ENCODE peak calls at places on chromosomes 16 and 17, in nine cellular contexts. E is IMR-90; K is cardiac fibroblast; C is Caco-2; B is lower lobe of right lung; P is AG04450; M is type B pancreatic cell; Y is CD8-positive, alpha-beta T cell; N is thoracic aorta. Q is an unnamed sample.

GRCh38 chr17:66945451-66945850 is 19.1 kb upstream of the CACNG4 start:
- DNase-seq in E (no peak), K (peak), C (no peak), B (no peak), P (no peak), M (no peak), Y (no peak), N (no peak), Q (no peak)

GRCh38 chr17:60840456-60840855 is 162.8 kb downstream of the BCAS3 start:
- DNase-seq in E (peak), K (no peak), C (no peak), B (no peak), P (peak), M (no peak), Y (no peak), N (no peak), Q (no peak)

GRCh38 chr16:56682703-56683397 is 580 bp downstream of the MT1X start:
- DNase-seq in E (no peak), K (no peak), C (no peak), B (no peak), P (no peak), M (no peak), Y (no peak), N (no peak), Q (no peak)

GRCh38 chr16:17368951-17369350 is 101.8 kb downstream of the XYLT1 start:
- DNase-seq in E (no peak), K (no peak), C (no peak), B (no peak), P (no peak), M (no peak), Y (no peak), N (no peak), Q (no peak)

GRCh38 chr17:51000835-51001638 is 119.6 kb downstream of the SPAG9 start:
- DNase-seq in E (peak), K (peak), C (no peak), B (no peak), P (peak), M (no peak), Y (no peak), N (no peak), Q (peak)

GRCh38 chr16:86200722-86201121 is 301.8 kb downstream of the IRF8 start:
- DNase-seq in E (peak), K (no peak), C (no peak), B (no peak), P (no peak), M (no peak), Y (no peak), N (no peak), Q (no peak)

GRCh38 chr16:3020604-3021448 is 658 bp downstream of the TNFRSF12A start:
- DNase-seq in E (peak), K (peak), C (peak), B (peak), P (peak), M (no peak), Y (no peak), N (peak), Q (no peak)

GRCh38 chr16:4994719-4995434 is 36.7 kb downstream of the SEC14L5 start:
- DNase-seq in E (no peak), K (no peak), C (no peak), B (no peak), P (no peak), M (no peak), Y (no peak), N (no peak), Q (no peak)

GRCh38 chr16:57299009-57299718 is 14.7 kb upstream of the PLLP start:
- DNase-seq in E (no peak), K (no peak), C (peak), B (peak), P (peak), M (no peak), Y (no peak), N (peak), Q (no peak)

GRCh38 chr17:56481654-56482053 is 111.8 kb upstream of the NOG start:
- DNase-seq in E (peak), K (no peak), C (no peak), B (no peak), P (no peak), M (no peak), Y (no peak), N (no peak), Q (no peak)

GRCh38 chr16:85935391-85935956 is 36.5 kb downstream of the IRF8 start:
- DNase-seq in E (no peak), K (no peak), C (no peak), B (no peak), P (no peak), M (no peak), Y (no peak), N (no peak), Q (no peak)

GRCh38 chr16:81601008-81601428 is 156.4 kb downstream of the CMIP start:
- DNase-seq in E (peak), K (peak), C (no peak), B (no peak), P (no peak), M (no peak), Y (no peak), N (no peak), Q (no peak)

GRCh38 chr17:45098081-45098868 is 34.0 kb downstream of the PLCD3 start:
- DNase-seq in E (no peak), K (no peak), C (no peak), B (no peak), P (no peak), M (no peak), Y (no peak), N (no peak), Q (no peak)

GRCh38 chr17:70560471-70560870 is 391.1 kb downstream of the KCNJ2 start:
- DNase-seq in E (no peak), K (no peak), C (no peak), B (no peak), P (no peak), M (no peak), Y (no peak), N (no peak), Q (no peak)

GRCh38 chr16:79698341-79698753 is 97.8 kb upstream of the MAF start:
- DNase-seq in E (peak), K (peak), C (no peak), B (no peak), P (peak), M (no peak), Y (no peak), N (no peak), Q (no peak)

GRCh38 chr16:58638148-58639036 is 8.8 kb upstream of the CNOT1 start:
- DNase-seq in E (peak), K (peak), C (peak), B (no peak), P (peak), M (no peak), Y (no peak), N (no peak), Q (no peak)

GRCh38 chr17:6413073-6413472 is 21.8 kb downstream of the AIPL1 start:
- DNase-seq in E (peak), K (peak), C (no peak), B (no peak), P (no peak), M (no peak), Y (no peak), N (no peak), Q (peak)

GRCh38 chr17:28379814-28380571 is 8.5 kb downstream of the SARM1 start:
- DNase-seq in E (peak), K (peak), C (peak), B (no peak), P (no peak), M (no peak), Y (no peak), N (no peak), Q (no peak)

GRCh38 chr17:45874148-45874547 is 20.2 kb upstream of the MAPT start:
- DNase-seq in E (no peak), K (no peak), C (no peak), B (no peak), P (no peak), M (no peak), Y (no peak), N (no peak), Q (no peak)

GRCh38 chr17:4583206-4583605 is 1.1 kb upstream of the SMTNL2 start:
- DNase-seq in E (no peak), K (no peak), C (no peak), B (no peak), P (no peak), M (no peak), Y (no peak), N (no peak), Q (no peak)

GRCh38 chr17:4582691-4583090 is 1.6 kb upstream of the SMTNL2 start:
- DNase-seq in E (no peak), K (no peak), C (no peak), B (no peak), P (no peak), M (no peak), Y (no peak), N (no peak), Q (no peak)

GRCh38 chr17:4584835-4585187 is 482 bp downstream of the SMTNL2 start:
- DNase-seq in E (no peak), K (no peak), C (no peak), B (no peak), P (no peak), M (no peak), Y (no peak), N (no peak), Q (no peak)

GRCh38 chr17:4584125-4584834 is at the start of gene SMTNL2:
- DNase-seq in E (no peak), K (no peak), C (peak), B (no peak), P (no peak), M (no peak), Y (no peak), N (no peak), Q (no peak)

GRCh38 chr17:4583796-4584124 is 569 bp upstream of the SMTNL2 start:
- DNase-seq in E (no peak), K (peak), C (peak), B (no peak), P (no peak), M (no peak), Y (no peak), N (no peak), Q (no peak)
- TF ChIP-seq CTCF in E (peak), K (peak), C (peak), B (peak), P (peak), M (peak), Y (no peak), N (peak), Q (no peak)

DNA sequence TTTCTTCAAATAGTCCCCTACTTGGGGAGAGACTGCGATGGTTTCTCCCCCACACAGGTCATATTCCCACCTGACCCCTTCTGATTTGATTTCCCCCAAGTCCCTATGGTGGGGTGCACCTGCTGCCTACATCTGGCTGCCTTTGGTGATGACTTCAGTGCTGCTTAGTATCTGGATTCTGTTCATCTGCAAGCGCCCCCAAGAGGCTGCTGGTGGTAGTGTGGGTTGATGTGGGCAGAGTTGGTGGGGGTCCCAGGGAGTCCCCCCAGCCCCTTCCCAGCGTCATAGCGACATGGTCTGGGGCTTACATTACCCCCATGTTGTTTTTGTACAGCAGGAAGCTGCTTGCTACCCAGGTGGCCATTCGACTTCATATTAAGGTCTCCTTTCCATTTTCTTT is 99.2 kb downstream of the NTN1 start:
- DNase-seq in E (no peak), K (no peak), C (no peak), B (no peak), P (no peak), M (no peak), Y (no peak), N (no peak), Q (no peak)
- TF ChIP-seq CTCF in E (no peak), K (peak), C (no peak), B (peak), P (no peak), M (peak), Y (no peak), N (peak), Q (no peak)

GRCh38 chr16:47888734-47889133 is 267.1 kb downstream of the ABCC12 start:
- DNase-seq in E (no peak), K (no peak), C (no peak), B (no peak), P (no peak), M (no peak), Y (no peak), N (no peak), Q (no peak)

GRCh38 chr16:47885489-47885888 is 270.3 kb downstream of the ABCC12 start:
- DNase-seq in E (no peak), K (no peak), C (no peak), B (no peak), P (no peak), M (no peak), Y (no peak), N (no peak), Q (no peak)

GRCh38 chr16:47886631-47887415 is 269.0 kb downstream of the ABCC12 start:
- DNase-seq in E (no peak), K (no peak), C (no peak), B (no peak), P (no peak), M (no peak), Y (no peak), N (no peak), Q (no peak)

GRCh38 chr16:47887496-47887895 is 268.3 kb downstream of the ABCC12 start:
- DNase-seq in E (peak), K (no peak), C (no peak), B (no peak), P (no peak), M (no peak), Y (no peak), N (no peak), Q (no peak)

DNA sequence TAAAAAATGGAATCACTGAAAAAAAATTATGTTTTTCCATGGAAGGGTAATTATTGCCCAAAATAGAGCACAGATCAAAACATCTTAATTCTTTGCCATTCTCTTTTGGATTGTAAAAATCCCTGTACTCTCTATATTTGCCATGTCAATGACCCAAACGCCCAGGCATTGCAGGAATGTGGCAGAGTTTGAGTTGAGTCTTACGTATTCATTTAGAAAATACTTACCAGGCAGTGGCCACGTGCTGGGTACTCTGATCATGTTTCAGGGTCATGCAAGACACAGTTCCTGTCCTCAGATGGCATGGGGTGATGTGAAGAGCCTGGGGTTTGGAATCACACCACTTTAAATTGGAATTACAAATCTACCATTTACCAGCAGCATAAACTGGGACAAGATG is 267.7 kb downstream of the ABCC12 start:
- DNase-seq in E (peak), K (peak), C (no peak), B (no peak), P (no peak), M (no peak), Y (no peak), N (no peak), Q (no peak)
- TF ChIP-seq CTCF in E (no peak), K (no peak), C (no peak), B (no peak), P (no peak), M (no peak), Y (no peak), N (no peak), Q (no peak)

GRCh38 chr17:35749560-35750412 is 3.3 kb downstream of the GAS2L2 start:
- DNase-seq in E (peak), K (peak), C (no peak), B (no peak), P (no peak), M (no peak), Y (no peak), N (no peak), Q (no peak)
- TF ChIP-seq CTCF in E (no peak), K (no peak), C (no peak), B (no peak), P (no peak), M (no peak), Y (no peak), N (no peak), Q (no peak)